ENCODE peak calls at places on chromosome 19, in nine cellular contexts. N is fibroblast of lung; F is tibial nerve; R is effector memory CD4-positive, alpha-beta T cell; L is psoas muscle; B is mesendoderm; W is lower leg skin; T is dorsolateral prefrontal cortex; D is IMR-90. H is an unnamed sample.

GRCh38 chr19:55189424-55189823 is 9.3 kb upstream of the SYT5 start:
- DNase-seq in N (peak; percentile 96), F (no peak), R (no peak), L (peak; percentile 63), B (no peak), W (peak; percentile 93), T (peak; percentile 90), D (peak; percentile 95), H (no peak)

GRCh38 chr19:39518458-39518857 is 3.5 kb downstream of the SELENOV start:
- DNase-seq in N (no peak), F (no peak), R (no peak), L (no peak), B (peak; percentile 69), W (no peak), T (no peak), D (no peak), H (no peak)

GRCh38 chr19:6693056-6693471 is 23.1 kb upstream of the TNFSF14 start:
- DNase-seq in N (no peak), F (no peak), R (no peak), L (no peak), B (no peak), W (no peak), T (no peak), D (no peak), H (no peak)

GRCh38 chr19:54420068-54420382 is 4.8 kb downstream of the TTYH1 start:
- DNase-seq in N (no peak), F (no peak), R (no peak), L (no peak), B (no peak), W (no peak), T (no peak), D (no peak), H (no peak)

GRCh38 chr19:4768934-4769777 is 22.4 kb upstream of the FEM1A start:
- DNase-seq in N (peak; percentile 80), F (peak; percentile 78), R (peak; percentile 59), L (peak; percentile 75), B (peak; percentile 93), W (peak; percentile 95), T (peak; percentile 91), D (peak; percentile 82), H (peak; percentile 26)

GRCh38 chr19:12802267-12803106 is 618 bp downstream of the THSD8 start:
- DNase-seq in N (no peak), F (no peak), R (no peak), L (peak; percentile 44), B (no peak), W (no peak), T (no peak), D (no peak), H (no peak)

GRCh38 chr19:40646564-40647254 is 43.7 kb downstream of the NUMBL start:
- DNase-seq in N (peak; percentile 36), F (no peak), R (no peak), L (no peak), B (no peak), W (no peak), T (no peak), D (peak; percentile 42), H (no peak)

GRCh38 chr19:46489445-46490272 is 6.0 kb downstream of the PNMA8B start:
- DNase-seq in N (peak; percentile 83), F (peak; percentile 50), R (no peak), L (peak; percentile 65), B (peak; percentile 80), W (peak; percentile 91), T (no peak), D (peak; percentile 62), H (no peak)

GRCh38 chr19:39941615-39942507 is 7.4 kb upstream of the FCGBP start:
- DNase-seq in N (peak; percentile 34), F (peak; percentile 20), R (peak; percentile 29), L (no peak), B (no peak), W (no peak), T (no peak), D (peak; percentile 38), H (peak; percentile 67)

GRCh38 chr19:55600336-55601028 is 394 bp downstream of the ZNF524 start:
- DNase-seq in N (peak; percentile 65), F (no peak), R (no peak), L (no peak), B (no peak), W (peak; percentile 91), T (peak; percentile 76), D (peak; percentile 54), H (no peak)

GRCh38 chr19:1062387-1063029 is 4.5 kb upstream of the ARHGAP45 start:
- DNase-seq in N (no peak), F (no peak), R (no peak), L (no peak), B (no peak), W (no peak), T (no peak), D (no peak), H (no peak)

GRCh38 chr19:53103903-53104203 is 631 bp upstream of the ZNF160 start:
- DNase-seq in N (no peak), F (no peak), R (no peak), L (no peak), B (no peak), W (no peak), T (no peak), D (no peak), H (no peak)

GRCh38 chr19:53158119-53158656 is 665 bp downstream of the ZNF347 start:
- DNase-seq in N (peak; percentile 31), F (no peak), R (no peak), L (peak; percentile 38), B (peak; percentile 70), W (peak; percentile 87), T (peak; percentile 30), D (peak; percentile 15), H (peak; percentile 7)

GRCh38 chr19:35114656-35115537 is 726 bp upstream of the FXYD3 start:
- DNase-seq in N (peak; percentile 29), F (peak; percentile 93), R (peak; percentile 32), L (peak; percentile 67), B (peak; percentile 84), W (peak; percentile 95), T (peak; percentile 86), D (peak; percentile 27), H (no peak)
- H3K4me3 ChIP-seq in N (no peak overlapping the region), F (peak overlapping the region; percentile 46), R (no peak overlapping the region), L (peak overlapping the region; percentile 63), B (peak overlapping the region; percentile 10), W (peak overlapping the region; percentile 36), T (peak overlapping the region; percentile 56), D (peak overlapping the region; percentile 1), H (no peak overlapping the region)

GRCh38 chr19:11446271-11446651 is 10.8 kb downstream of the PRKCSH start:
- DNase-seq in N (no peak), F (no peak), R (no peak), L (no peak), B (no peak), W (no peak), T (no peak), D (no peak), H (no peak)

GRCh38 chr19:11446652-11447301 is 11.3 kb downstream of the PRKCSH start:
- DNase-seq in N (no peak), F (peak; percentile 49), R (peak; percentile 23), L (peak; percentile 58), B (peak; percentile 56), W (no peak), T (peak; percentile 83), D (no peak), H (no peak)

GRCh38 chr19:11448410-11448809 is 13.0 kb downstream of the PRKCSH start:
- DNase-seq in N (no peak), F (no peak), R (no peak), L (no peak), B (no peak), W (no peak), T (no peak), D (no peak), H (no peak)

GRCh38 chr19:11448923-11449554 is 13.6 kb downstream of the PRKCSH start:
- DNase-seq in N (no peak), F (no peak), R (no peak), L (no peak), B (no peak), W (no peak), T (no peak), D (no peak), H (no peak)

DNA sequence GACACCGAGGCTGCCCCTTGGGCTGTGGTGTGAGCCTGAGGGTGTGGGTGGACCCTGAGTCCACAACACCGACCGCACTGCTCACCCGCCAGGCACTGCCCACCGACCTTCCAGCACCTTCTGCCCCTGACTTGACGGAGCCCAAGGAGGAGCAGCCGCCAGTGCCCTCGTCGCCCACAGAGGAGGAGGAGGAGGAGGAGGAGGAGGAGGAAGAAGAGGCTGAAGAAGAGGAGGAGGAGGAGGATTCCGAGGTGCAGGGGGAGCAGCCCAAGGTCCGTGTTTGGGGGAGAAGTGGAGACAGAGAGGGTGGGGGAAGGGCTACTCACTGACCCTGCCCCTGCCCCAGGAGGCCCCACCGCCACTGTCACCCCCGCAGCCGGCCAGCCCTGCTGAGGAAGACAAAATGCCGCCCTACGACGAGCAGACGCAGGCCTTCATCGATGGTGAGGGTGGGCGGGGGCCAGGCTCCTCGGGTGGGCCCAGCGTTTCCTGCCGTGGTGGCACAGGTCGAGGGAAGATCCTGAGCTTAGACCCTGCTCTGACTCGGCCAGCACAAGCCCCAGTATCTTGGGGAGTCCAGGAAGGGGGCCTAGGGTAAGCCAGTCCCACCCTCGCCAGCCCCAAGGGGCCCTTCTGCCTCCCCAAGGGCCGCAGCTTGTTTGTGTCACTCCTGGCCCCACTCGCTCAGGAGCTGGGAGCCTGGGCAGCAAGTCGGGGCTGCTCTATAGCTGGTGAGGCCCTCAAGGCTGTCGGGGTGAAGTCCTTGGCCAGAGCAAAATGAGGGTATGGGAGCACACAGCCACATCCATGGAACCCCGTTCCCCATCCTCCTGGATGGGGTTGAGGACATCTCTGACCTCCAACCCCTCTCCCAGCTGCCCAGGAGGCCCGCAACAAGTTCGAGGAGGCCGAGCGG is 12.2 kb downstream of the PRKCSH start:
- DNase-seq in N (no peak), F (no peak), R (no peak), L (no peak), B (no peak), W (no peak), T (no peak), D (no peak), H (no peak)
- H3K4me3 ChIP-seq in N (no peak overlapping the region), F (no peak overlapping the region), R (no peak overlapping the region), L (no peak overlapping the region), B (no peak overlapping the region), W (no peak overlapping the region), T (peak overlapping the region; percentile 54), D (no peak overlapping the region), H (no peak overlapping the region)

GRCh38 chr19:32674153-32674958 is 624 bp downstream of the ANKRD27 start:
- DNase-seq in N (no peak), F (no peak), R (peak; percentile 7), L (no peak), B (no peak), W (no peak), T (no peak), D (no peak), H (no peak)
- H3K4me3 ChIP-seq in N (peak overlapping the region; percentile 89), F (peak overlapping the region; percentile 95), R (peak overlapping the region; percentile 89), L (peak overlapping the region; percentile 99), B (peak overlapping the region; percentile 86), W (peak overlapping the region; percentile 87), T (peak overlapping the region; percentile 96), D (peak overlapping the region; percentile 97), H (peak overlapping the region; percentile 94)

DNA sequence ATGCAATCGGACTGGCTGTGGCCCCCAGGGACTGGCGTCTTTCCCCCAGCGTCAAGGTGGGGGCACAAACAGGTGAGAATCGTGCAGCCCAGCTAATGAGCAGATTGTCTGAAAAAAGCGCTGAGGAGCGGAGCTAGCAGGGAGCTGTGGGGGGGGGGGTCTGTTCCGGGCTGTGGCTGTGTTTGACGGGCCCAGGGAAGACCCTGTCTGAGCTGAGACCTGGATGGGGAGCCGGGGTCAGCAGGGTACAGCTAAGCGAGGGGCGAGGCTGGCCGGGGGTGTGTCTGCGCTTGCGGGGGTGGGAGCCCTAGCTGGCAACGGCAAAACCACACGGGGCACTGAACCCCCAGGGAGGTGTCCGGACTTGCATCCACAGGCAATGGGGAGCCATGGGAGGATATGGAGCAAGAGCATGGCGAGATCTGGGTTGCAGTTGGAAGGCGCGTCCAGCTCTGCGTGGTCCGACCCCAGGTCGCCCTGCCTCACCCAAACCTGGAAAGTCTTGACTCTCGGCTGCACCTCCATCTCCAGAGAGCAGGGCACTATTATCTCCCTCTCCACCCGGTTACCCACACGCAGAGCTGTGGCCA is 4.7 kb downstream of the LINGO3 start:
- DNase-seq in N (no peak), F (no peak), R (no peak), L (no peak), B (no peak), W (no peak), T (no peak), D (no peak), H (no peak)
- H3K4me3 ChIP-seq in N (no peak overlapping the region), F (no peak overlapping the region), R (peak overlapping the region; percentile 0), L (no peak overlapping the region), B (no peak overlapping the region), W (no peak overlapping the region), T (no peak overlapping the region), D (no peak overlapping the region), H (no peak overlapping the region)

H was measured in GM12864.